ENCODE peak calls at places on chromosomes 7 and 10, in seven cellular contexts. W is stimulated activated CD8-positive, alpha-beta memory T cell treated with anti-CD3 and anti-CD28 coated beads, Interleukin-7, amount 100 ng/mL, for 4 hours; T is LNCaP clone FGC; Y is neural crest cell; Z is brain microvascular endothelial cell; N is RCC 7860; X is AG04450. H is an unnamed sample.

GRCh38 chr7:926061-927030 is 28.1 kb downstream of the ADAP1 start:
- DNase-seq in Z (no peak), N (no peak), W (no peak), T (no peak), X (no peak), Y (no peak), H (no peak)

GRCh38 chr7:29204491-29205281 is 10.1 kb downstream of the CHN2 start:
- DNase-seq in W (no peak), Y (no peak), Z (no peak), N (no peak), T (no peak), X (no peak), H (no peak)

GRCh38 chr10:78980815-78981214 is 88.0 kb upstream of the ZMIZ1 start:
- DNase-seq in N (no peak), W (no peak), Z (no peak), Y (no peak), T (no peak), X (no peak), H (no peak)

GRCh38 chr7:46029111-46029704 is 108.1 kb upstream of the IGFBP3 start:
- DNase-seq in Z (no peak), T (no peak), W (no peak), X (no peak), N (no peak), Y (no peak), H (no peak)

GRCh38 chr10:93711891-93712290 is 9.5 kb upstream of the FRA10AC1 start:
- DNase-seq in X (no peak), W (no peak), Z (peak), N (no peak), Y (no peak), T (no peak), H (no peak)

GRCh38 chr7:617614-618538 is 98.2 kb upstream of the PDGFA start:
- DNase-seq in X (no peak), Z (no peak), Y (no peak), N (no peak), W (no peak), T (no peak), H (no peak)

GRCh38 chr10:91742189-91742588 is 56.0 kb upstream of the TNKS2 start:
- DNase-seq in T (no peak), X (no peak), N (no peak), Y (no peak), Z (no peak), W (no peak), H (no peak)

GRCh38 chr10:70699659-70700174 is 27.4 kb downstream of the ADAMTS14 start:
- DNase-seq in X (no peak), Z (no peak), T (no peak), N (no peak), W (no peak), Y (no peak), H (no peak)

GRCh38 chr10:92575961-92576360 is 2.1 kb upstream of the IDE start:
- DNase-seq in Z (no peak), X (no peak), Y (no peak), T (no peak), N (peak), W (no peak), H (no peak)

GRCh38 chr7:132956556-132956955 is 125.3 kb downstream of the CHCHD3 start:
- DNase-seq in T (no peak), Y (no peak), N (no peak), Z (no peak), X (no peak), W (no peak), H (no peak)

GRCh38 chr10:32331606-32332005 is 15.4 kb downstream of the EPC1 start:
- DNase-seq in W (no peak), Y (no peak), X (no peak), Z (no peak), N (no peak), T (no peak), H (no peak)

H was measured in hypothalamus.